ENCODE peak calls at places on chromosomes 2 and 18, in seven cellular contexts. D is ovary, Z is HL-60, F is HCT116, R is RWPE2, V is body of pancreas, K is cardiac muscle cell. Y is an unnamed sample. For H3K27me3, the result is how much of the 10 kb centered on the place peaks cover.

GRCh38 chr2:16102976-16103380 is 162.6 kb downstream of the MYCN start:
- DNase-seq in R (no peak), Z (no peak), K (no peak), D (no peak), V (no peak), F (no peak), Y (no peak)

GRCh38 chr2:148524519-148524919 is 120.0 kb upstream of the EPC2 start:
- DNase-seq in R (no peak), D (no peak), Z (no peak), K (no peak), F (no peak), V (no peak), Y (no peak)

GRCh38 chr2:155315768-155316167 is 617.3 kb downstream of the KCNJ3 start:
- DNase-seq in F (no peak), K (no peak), R (no peak), V (no peak), D (no peak), Z (no peak), Y (no peak)

GRCh38 chr2:13093644-13094043 is 376.9 kb downstream of the TRIB2 start:
- DNase-seq in D (no peak), R (no peak), V (no peak), Z (no peak), F (no peak), K (no peak), Y (no peak)

GRCh38 chr18:39421319-39421718 is 1855.7 kb upstream of the CELF4 start:
- DNase-seq in F (no peak), R (no peak), D (no peak), V (no peak), Z (no peak), K (no peak), Y (no peak)

GRCh38 chr2:42554392-42554791 is 14.0 kb upstream of the MTA3 start:
- DNase-seq in Z (no peak), D (no peak), R (no peak), K (no peak), F (no peak), V (no peak), Y (no peak)

GRCh38 chr2:46716806-46717732 is 198.5 kb downstream of the MCFD2 start:
- DNase-seq in Z (no peak), F (no peak), D (no peak), V (no peak), K (no peak), R (no peak), Y (no peak)

GRCh38 chr2:190202604-190203003 is 117.0 kb downstream of the HIBCH start:
- DNase-seq in D (no peak), Z (no peak), V (no peak), K (no peak), R (no peak), F (no peak), Y (no peak)

GRCh38 chr2:129069875-129070594 is 751.4 kb upstream of the HS6ST1 start:
- DNase-seq in F (no peak), V (peak), Z (no peak), K (no peak), D (no peak), R (no peak), Y (no peak)

GRCh38 chr2:71282493-71282892 is 49.1 kb upstream of the ZNF638 start:
- DNase-seq in Z (no peak), K (peak), F (no peak), V (no peak), R (no peak), D (no peak), Y (no peak)

GRCh38 chr18:13254971-13255927 is 36.7 kb downstream of the LDLRAD4 start:
- DNase-seq in V (no peak), R (peak), Z (no peak), K (no peak), F (no peak), D (no peak), Y (no peak)

GRCh38 chr2:132465917-132466316 is 49.3 kb downstream of the GPR39 start:
- DNase-seq in K (no peak), V (no peak), Z (no peak), D (no peak), F (no peak), R (no peak), Y (no peak)

GRCh38 chr2:195038158-195038557 is 618.9 kb upstream of the SLC39A10 start:
- DNase-seq in D (no peak), R (no peak), F (no peak), Z (no peak), K (no peak), V (no peak), Y (no peak)

GRCh38 chr18:44841221-44841620 is 160.5 kb downstream of the SETBP1 start:
- DNase-seq in Z (no peak), R (no peak), D (no peak), V (no peak), K (no peak), F (no peak), Y (no peak)

DNA sequence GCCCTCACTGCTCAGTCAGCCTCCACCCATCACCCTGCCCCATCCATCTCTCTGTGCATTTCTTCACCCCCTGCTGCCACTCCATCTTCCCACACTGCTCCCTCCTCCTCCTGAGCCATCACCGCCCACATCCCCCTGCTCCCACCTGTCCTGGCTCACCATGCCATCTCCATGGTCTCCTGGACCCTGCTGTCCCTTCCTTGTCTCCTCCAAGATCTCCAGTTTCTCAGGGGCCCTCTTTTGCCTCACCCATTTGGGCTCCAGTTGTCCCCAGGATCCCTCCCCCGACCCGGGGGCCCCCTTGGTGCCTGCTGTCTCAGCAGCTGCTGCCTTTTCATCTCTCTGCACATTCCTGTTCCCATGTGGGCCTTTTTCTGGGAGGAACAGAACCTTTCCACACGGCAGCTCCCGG is 10.6 kb downstream of the SPEG start:
- DNase-seq in K (no peak), R (no peak), V (no peak), F (no peak), D (no peak), Z (no peak), Y (no peak)
- H3K27me3 ChIP-seq in K (under half), R (under half), V (under half), F (under half), D (under half), Z (half or more), Y (under half)

DNA sequence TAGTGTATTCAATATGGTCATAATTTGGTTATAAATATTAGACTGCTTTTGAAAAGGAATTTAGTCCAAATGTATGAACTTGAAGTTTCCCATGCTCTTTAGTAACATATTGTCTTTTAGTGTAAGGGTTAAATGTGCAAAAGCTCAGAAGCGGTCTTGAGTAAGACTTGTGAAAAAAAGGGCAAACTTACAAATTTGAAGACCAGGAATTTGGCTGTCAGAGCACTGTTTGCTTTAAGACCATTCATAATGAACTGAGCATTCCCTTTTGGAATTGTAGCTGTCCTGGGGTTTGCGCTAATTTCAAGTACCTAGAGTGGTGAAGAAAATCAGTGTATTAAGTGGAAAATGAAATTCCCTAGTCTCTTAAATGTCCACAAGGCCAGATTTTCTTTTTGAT is 6.9 kb upstream of the ZEB2 start:
- DNase-seq in K (no peak), R (no peak), Z (no peak), V (no peak), F (no peak), D (no peak), Y (no peak)
- H3K27me3 ChIP-seq in K (under half), R (half or more), Z (under half), V (under half), F (under half), D (under half), Y (under half)

GRCh38 chr2:45009928-45010705 is 865 bp upstream of the SIX2 start:
- DNase-seq in R (no peak), F (no peak), K (peak), Z (no peak), D (no peak), V (peak), Y (peak)

GRCh38 chr2:45007961-45008295 is 1.3 kb downstream of the SIX2 start:
- DNase-seq in K (no peak), F (no peak), D (no peak), R (no peak), V (no peak), Z (no peak), Y (no peak)

GRCh38 chr2:45010706-45011036 is 1.4 kb upstream of the SIX2 start:
- DNase-seq in V (no peak), Z (no peak), D (no peak), K (peak), R (no peak), F (no peak), Y (no peak)

GRCh38 chr2:45008296-45009129 is 739 bp downstream of the SIX2 start:
- DNase-seq in K (peak), R (no peak), Z (peak), V (peak), D (no peak), F (no peak), Y (no peak)

GRCh38 chr2:45009303-45009927 is at the start of gene SIX2:
- DNase-seq in R (peak), V (peak), D (peak), K (peak), Z (no peak), F (peak), Y (peak)
- H3K27me3 ChIP-seq in R (under half), V (under half), D (under half), K (half or more), Z (half or more), F (under half), Y (under half)

DNA sequence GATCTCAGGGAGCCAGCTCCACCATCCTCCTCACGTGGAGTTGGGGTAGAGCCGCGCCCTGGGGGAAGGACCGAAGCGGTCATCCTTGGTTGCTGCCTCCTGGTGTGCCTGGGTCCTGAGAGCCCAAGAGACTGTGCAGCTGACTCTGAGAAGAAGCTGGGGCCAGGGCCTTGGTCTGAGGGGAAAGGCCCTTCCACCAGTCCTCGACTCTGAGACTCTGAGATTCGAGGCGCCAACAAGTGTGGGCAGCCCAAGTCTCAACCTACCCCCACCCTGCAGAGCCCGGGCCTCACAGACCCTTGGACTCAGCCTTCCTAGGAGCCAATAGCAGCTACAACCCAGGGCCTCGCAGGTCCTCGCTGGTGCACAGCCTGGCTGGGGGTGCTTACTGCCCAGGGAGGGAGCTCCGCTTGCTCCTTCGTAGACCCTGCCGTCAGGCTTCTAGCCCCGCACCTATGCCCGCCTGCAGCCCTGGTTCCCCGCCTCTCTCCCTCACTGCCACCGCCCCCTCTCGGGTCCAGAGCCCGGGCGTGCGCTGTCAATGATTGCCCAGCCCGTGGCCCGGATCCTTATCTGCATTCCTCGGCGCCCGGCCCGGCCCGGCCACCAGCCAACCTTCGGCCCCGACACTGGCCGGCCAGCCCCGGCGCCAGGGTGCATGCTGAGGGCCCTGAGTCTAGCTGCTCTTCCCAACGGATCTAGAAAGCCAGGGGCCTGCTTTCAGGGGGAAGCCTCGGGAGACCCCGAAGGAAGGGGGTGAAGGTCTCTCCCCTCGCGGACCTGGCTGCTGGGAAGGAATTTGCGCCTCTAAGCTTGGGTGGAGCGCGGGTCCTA is 2.0 kb downstream of the IHH start:
- DNase-seq in R (no peak), F (no peak), K (peak), V (peak), Z (no peak), D (peak), Y (peak)
- H3K27me3 ChIP-seq in R (half or more), F (under half), K (half or more), V (under half), Z (half or more), D (under half), Y (under half)

GRCh38 chr18:25061345-25061744 is 290.6 kb downstream of the ZNF521 start:
- DNase-seq in Z (no peak), F (no peak), K (no peak), V (no peak), D (no peak), R (no peak), Y (no peak)
- H3K27me3 ChIP-seq in Z (under half), F (under half), K (under half), V (under half), D (under half), R (under half), Y (under half)

DNA sequence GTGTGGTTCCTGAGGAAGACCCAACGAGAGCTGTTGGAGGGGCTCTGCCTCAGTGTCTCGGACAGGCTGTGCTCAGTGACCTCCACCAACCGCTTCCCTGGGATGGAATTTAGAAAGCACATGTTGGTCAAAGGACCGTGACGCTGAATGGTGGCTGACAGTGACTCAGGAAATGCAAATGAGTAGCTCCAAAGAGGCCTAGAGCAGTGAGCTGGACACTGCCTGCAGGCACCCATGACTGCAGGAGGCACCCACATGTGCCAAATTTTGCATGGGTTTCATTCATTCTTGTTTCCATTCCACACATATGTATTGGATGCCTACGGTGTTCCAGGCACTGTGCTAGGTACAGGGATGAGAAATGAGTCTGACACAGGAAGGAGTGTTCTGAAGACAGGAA is 46.4 kb downstream of the ACKR3 start:
- DNase-seq in F (no peak), Z (no peak), V (no peak), D (no peak), K (no peak), R (no peak), Y (no peak)
- H3K27me3 ChIP-seq in F (half or more), Z (under half), V (under half), D (under half), K (under half), R (under half), Y (under half)

DNA sequence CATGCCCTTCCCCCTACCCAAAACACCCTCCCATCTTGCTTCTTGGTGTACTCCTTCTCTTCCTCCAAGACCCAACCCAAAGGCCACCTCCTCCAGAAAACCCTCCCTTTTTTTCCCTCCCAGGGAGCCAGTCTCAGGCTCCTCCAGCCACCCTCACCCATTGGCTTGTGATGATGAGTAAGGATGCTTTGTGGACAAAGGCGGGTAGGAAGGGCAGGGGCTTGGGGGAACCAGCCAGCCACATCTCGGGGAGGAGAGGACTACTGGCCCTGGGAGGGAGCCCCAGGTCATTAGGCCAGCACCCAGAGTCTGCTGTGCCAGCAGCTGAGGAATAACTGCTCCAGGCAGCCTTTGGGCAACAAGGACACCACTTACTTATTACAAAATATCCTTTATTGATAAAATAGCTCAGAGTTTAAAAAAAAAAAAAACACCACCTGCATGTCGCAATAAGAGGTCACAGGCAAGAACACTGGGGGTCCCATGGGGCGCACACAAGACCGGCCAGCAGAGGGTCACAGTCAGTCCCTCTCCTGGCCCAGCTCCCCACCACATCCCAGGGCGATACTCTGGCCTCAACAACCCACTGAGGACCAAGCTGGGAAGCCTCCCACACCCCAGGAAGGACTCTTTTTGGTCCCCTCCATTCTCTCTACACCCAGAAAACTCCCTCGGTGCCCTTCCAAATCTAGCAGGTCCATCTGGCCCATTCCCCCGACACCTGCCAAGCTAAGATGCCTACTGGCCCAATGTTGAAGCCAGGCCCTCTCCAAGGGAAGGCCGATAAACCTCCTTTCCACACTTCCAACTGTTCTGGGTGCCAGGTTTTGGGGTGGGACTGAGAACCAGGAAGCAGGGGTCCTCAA is 3.6 kb downstream of the ADRA2B start:
- DNase-seq in V (no peak), Z (no peak), K (no peak), R (no peak), D (no peak), F (no peak), Y (no peak)
- H3K27me3 ChIP-seq in V (under half), Z (under half), K (under half), R (under half), D (under half), F (under half), Y (under half)